ENCODE peak calls at places on chromosomes 6 and 20, in six cellular contexts. One of them, this sample, is unnamed.

GRCh38 chr6:136717297-136717990 is 74.8 kb downstream of the MAP3K5 start:
- DNase-seq in NCI-H524 treated with DMSO at 0.1 percent for 48 hours: no peak
- DNase-seq in nucleus accumbens: no peak
- DNase-seq in effector memory CD8-positive, alpha-beta T cell: no peak
- DNase-seq in stimulated activated CD4-positive, alpha-beta T cell treated with anti-CD3 and anti-CD28 coated beads, Interleukin-4, amount 100 ng/mL, for 1 hour: no peak
- DNase-seq in NCI-H1436: no peak
- DNase-seq in this sample: no peak

GRCh38 chr6:125802943-125803377 is 12.2 kb downstream of the NCOA7 start:
- DNase-seq in NCI-H524 treated with DMSO at 0.1 percent for 48 hours: no peak
- DNase-seq in nucleus accumbens: no peak
- DNase-seq in effector memory CD8-positive, alpha-beta T cell: no peak
- DNase-seq in stimulated activated CD4-positive, alpha-beta T cell treated with anti-CD3 and anti-CD28 coated beads, Interleukin-4, amount 100 ng/mL, for 1 hour: no peak
- DNase-seq in NCI-H1436: no peak
- DNase-seq in this sample: no peak

GRCh38 chr6:139983555-139984276 is 609.3 kb upstream of the CITED2 start:
- DNase-seq in NCI-H524 treated with DMSO at 0.1 percent for 48 hours: no peak
- DNase-seq in nucleus accumbens: no peak
- DNase-seq in effector memory CD8-positive, alpha-beta T cell: no peak
- DNase-seq in stimulated activated CD4-positive, alpha-beta T cell treated with anti-CD3 and anti-CD28 coated beads, Interleukin-4, amount 100 ng/mL, for 1 hour: no peak
- DNase-seq in NCI-H1436: no peak
- DNase-seq in this sample: no peak

GRCh38 chr6:96101564-96101963 is 85.8 kb downstream of the FUT9 start:
- DNase-seq in NCI-H524 treated with DMSO at 0.1 percent for 48 hours: no peak
- DNase-seq in nucleus accumbens: no peak
- DNase-seq in effector memory CD8-positive, alpha-beta T cell: no peak
- DNase-seq in stimulated activated CD4-positive, alpha-beta T cell treated with anti-CD3 and anti-CD28 coated beads, Interleukin-4, amount 100 ng/mL, for 1 hour: no peak
- DNase-seq in NCI-H1436: no peak
- DNase-seq in this sample: no peak

GRCh38 chr6:166567107-166567506 is 19.4 kb downstream of the RAMACL start:
- DNase-seq in NCI-H524 treated with DMSO at 0.1 percent for 48 hours: no peak
- DNase-seq in nucleus accumbens: no peak
- DNase-seq in effector memory CD8-positive, alpha-beta T cell: no peak
- DNase-seq in stimulated activated CD4-positive, alpha-beta T cell treated with anti-CD3 and anti-CD28 coated beads, Interleukin-4, amount 100 ng/mL, for 1 hour: no peak
- DNase-seq in NCI-H1436: no peak
- DNase-seq in this sample: no peak

GRCh38 chr6:26045046-26045938 is 41.9 kb upstream of the HFE start:
- DNase-seq in NCI-H524 treated with DMSO at 0.1 percent for 48 hours: no peak
- DNase-seq in nucleus accumbens: peak; percentile 60
- DNase-seq in effector memory CD8-positive, alpha-beta T cell: peak; percentile 88
- DNase-seq in stimulated activated CD4-positive, alpha-beta T cell treated with anti-CD3 and anti-CD28 coated beads, Interleukin-4, amount 100 ng/mL, for 1 hour: peak; percentile 54
- DNase-seq in NCI-H1436: peak; percentile 93
- DNase-seq in this sample: peak; percentile 73

GRCh38 chr20:48463096-48463710 is 364.6 kb downstream of the PREX1 start:
- DNase-seq in NCI-H524 treated with DMSO at 0.1 percent for 48 hours: no peak
- DNase-seq in nucleus accumbens: no peak
- DNase-seq in effector memory CD8-positive, alpha-beta T cell: no peak
- DNase-seq in stimulated activated CD4-positive, alpha-beta T cell treated with anti-CD3 and anti-CD28 coated beads, Interleukin-4, amount 100 ng/mL, for 1 hour: no peak
- DNase-seq in NCI-H1436: no peak
- DNase-seq in this sample: no peak

GRCh38 chr6:52517502-52518278 is 59.2 kb downstream of the TRAM2 start:
- DNase-seq in NCI-H524 treated with DMSO at 0.1 percent for 48 hours: no peak
- DNase-seq in nucleus accumbens: peak; percentile 92
- DNase-seq in effector memory CD8-positive, alpha-beta T cell: no peak
- DNase-seq in stimulated activated CD4-positive, alpha-beta T cell treated with anti-CD3 and anti-CD28 coated beads, Interleukin-4, amount 100 ng/mL, for 1 hour: peak; percentile 18
- DNase-seq in NCI-H1436: no peak
- DNase-seq in this sample: peak; percentile 90

GRCh38 chr6:147508871-147509608 is 550 bp downstream of the SAMD5 start:
- DNase-seq in NCI-H524 treated with DMSO at 0.1 percent for 48 hours: no peak
- DNase-seq in nucleus accumbens: no peak
- DNase-seq in effector memory CD8-positive, alpha-beta T cell: no peak
- DNase-seq in stimulated activated CD4-positive, alpha-beta T cell treated with anti-CD3 and anti-CD28 coated beads, Interleukin-4, amount 100 ng/mL, for 1 hour: no peak
- DNase-seq in NCI-H1436: no peak
- DNase-seq in this sample: peak; percentile 24

GRCh38 chr20:38201356-38201755 is 36.3 kb upstream of the TGM2 start:
- DNase-seq in NCI-H524 treated with DMSO at 0.1 percent for 48 hours: no peak
- DNase-seq in nucleus accumbens: no peak
- DNase-seq in effector memory CD8-positive, alpha-beta T cell: no peak
- DNase-seq in stimulated activated CD4-positive, alpha-beta T cell treated with anti-CD3 and anti-CD28 coated beads, Interleukin-4, amount 100 ng/mL, for 1 hour: no peak
- DNase-seq in NCI-H1436: no peak
- DNase-seq in this sample: no peak

GRCh38 chr6:138953451-138953850 is 34.6 kb downstream of the REPS1 start:
- DNase-seq in NCI-H524 treated with DMSO at 0.1 percent for 48 hours: no peak
- DNase-seq in nucleus accumbens: no peak
- DNase-seq in effector memory CD8-positive, alpha-beta T cell: no peak
- DNase-seq in stimulated activated CD4-positive, alpha-beta T cell treated with anti-CD3 and anti-CD28 coated beads, Interleukin-4, amount 100 ng/mL, for 1 hour: no peak
- DNase-seq in NCI-H1436: no peak
- DNase-seq in this sample: no peak

GRCh38 chr6:116156405-116157326 is 30.7 kb upstream of the COL10A1 start:
- DNase-seq in NCI-H524 treated with DMSO at 0.1 percent for 48 hours: no peak
- DNase-seq in nucleus accumbens: no peak
- DNase-seq in effector memory CD8-positive, alpha-beta T cell: no peak
- DNase-seq in stimulated activated CD4-positive, alpha-beta T cell treated with anti-CD3 and anti-CD28 coated beads, Interleukin-4, amount 100 ng/mL, for 1 hour: no peak
- DNase-seq in NCI-H1436: no peak
- DNase-seq in this sample: no peak

GRCh38 chr6:45548657-45549515 is 171.2 kb upstream of the SUPT3H start:
- DNase-seq in NCI-H524 treated with DMSO at 0.1 percent for 48 hours: no peak
- DNase-seq in nucleus accumbens: no peak
- DNase-seq in effector memory CD8-positive, alpha-beta T cell: no peak
- DNase-seq in stimulated activated CD4-positive, alpha-beta T cell treated with anti-CD3 and anti-CD28 coated beads, Interleukin-4, amount 100 ng/mL, for 1 hour: no peak
- DNase-seq in NCI-H1436: peak; percentile 22
- DNase-seq in this sample: no peak

GRCh38 chr6:81752969-81753708 is 658 bp upstream of the TENT5A start:
- DNase-seq in NCI-H524 treated with DMSO at 0.1 percent for 48 hours: peak; percentile 48
- DNase-seq in nucleus accumbens: peak; percentile 83
- DNase-seq in effector memory CD8-positive, alpha-beta T cell: peak; percentile 48
- DNase-seq in stimulated activated CD4-positive, alpha-beta T cell treated with anti-CD3 and anti-CD28 coated beads, Interleukin-4, amount 100 ng/mL, for 1 hour: peak; percentile 60
- DNase-seq in NCI-H1436: peak; percentile 41
- DNase-seq in this sample: peak; percentile 99

GRCh38 chr6:52497652-52498408 is 77.7 kb downstream of the EFHC1 start:
- DNase-seq in NCI-H524 treated with DMSO at 0.1 percent for 48 hours: no peak
- DNase-seq in nucleus accumbens: no peak
- DNase-seq in effector memory CD8-positive, alpha-beta T cell: no peak
- DNase-seq in stimulated activated CD4-positive, alpha-beta T cell treated with anti-CD3 and anti-CD28 coated beads, Interleukin-4, amount 100 ng/mL, for 1 hour: no peak
- DNase-seq in NCI-H1436: peak; percentile 71
- DNase-seq in this sample: peak; percentile 63

GRCh38 chr20:35892871-35893270 is 61.4 kb downstream of the SCAND1 start:
- DNase-seq in NCI-H524 treated with DMSO at 0.1 percent for 48 hours: no peak
- DNase-seq in nucleus accumbens: no peak
- DNase-seq in effector memory CD8-positive, alpha-beta T cell: no peak
- DNase-seq in stimulated activated CD4-positive, alpha-beta T cell treated with anti-CD3 and anti-CD28 coated beads, Interleukin-4, amount 100 ng/mL, for 1 hour: no peak
- DNase-seq in NCI-H1436: no peak
- DNase-seq in this sample: no peak

This sample was measured in right cardiac atrium.